ENCODE peak calls at places on chromosomes 5 and 9, in seven cellular contexts. Y, X, C, I, E, T and H are unnamed samples.

GRCh38 chr5:116135344-116135743 is 50.5 kb downstream of the COMMD10 start:
- DNase-seq in Y (no peak), X (no peak), C (no peak), I (no peak), E (no peak), T (no peak), H (no peak)

GRCh38 chr9:34782372-34782771 is 72.4 kb upstream of the CCL21 start:
- DNase-seq in Y (no peak), X (no peak), C (no peak), I (no peak), E (no peak), T (no peak), H (no peak)

GRCh38 chr5:56382896-56383295 is 149.8 kb upstream of the ANKRD55 start:
- DNase-seq in Y (no peak), X (no peak), C (no peak), I (no peak), E (no peak), T (no peak), H (no peak)

GRCh38 chr5:155897761-155898160 is 429.2 kb upstream of the SGCD start:
- DNase-seq in Y (no peak), X (no peak), C (no peak), I (no peak), E (peak; percentile 40), T (no peak), H (no peak)

GRCh38 chr5:126358525-126358924 is 64.7 kb upstream of the GRAMD2B start:
- DNase-seq in Y (no peak), X (no peak), C (no peak), I (no peak), E (peak; percentile 57), T (no peak), H (no peak)

GRCh38 chr5:69374911-69375446 is 5.4 kb downstream of the RAD17 start:
- DNase-seq in Y (no peak), X (no peak), C (no peak), I (no peak), E (no peak), T (no peak), H (no peak)

GRCh38 chr9:129773262-129774048 is 20.6 kb upstream of the PTGES start:
- DNase-seq in Y (peak; percentile 63), X (peak; percentile 83), C (no peak), I (peak; percentile 76), E (peak; percentile 12), T (no peak), H (peak; percentile 45)

GRCh38 chr5:29017501-29017900 is 1979.1 kb upstream of the CDH9 start:
- DNase-seq in Y (no peak), X (no peak), C (no peak), I (no peak), E (no peak), T (no peak), H (no peak)

GRCh38 chr9:13049223-13049622 is 230.3 kb downstream of the MPDZ start:
- DNase-seq in Y (no peak), X (no peak), C (no peak), I (no peak), E (peak; percentile 3), T (no peak), H (no peak)

GRCh38 chr5:81045389-81045807 is 85.2 kb downstream of the RASGRF2 start:
- DNase-seq in Y (no peak), X (no peak), C (no peak), I (no peak), E (peak; percentile 64), T (no peak), H (no peak)

GRCh38 chr5:76082790-76083554 is at the start of gene SV2C:
- DNase-seq in Y (peak; percentile 49), X (peak; percentile 5), C (no peak), I (no peak), E (peak; percentile 16), T (peak; percentile 52), H (no peak)

GRCh38 chr9:99753436-99753835 is 68.2 kb upstream of the NR4A3 start:
- DNase-seq in Y (no peak), X (no peak), C (no peak), I (no peak), E (peak; percentile 8), T (no peak), H (no peak)

GRCh38 chr9:135297716-135298075 is 181.9 kb upstream of the PPP1R26 start:
- DNase-seq in Y (no peak), X (no peak), C (peak; percentile 68), I (no peak), E (no peak), T (no peak), H (no peak)

GRCh38 chr5:120803282-120803681 is 339.2 kb downstream of the PRR16 start:
- DNase-seq in Y (no peak), X (peak; percentile 62), C (no peak), I (no peak), E (no peak), T (no peak), H (peak; percentile 62)

GRCh38 chr5:141869040-141869439 is 9.2 kb downstream of the PCDH1 start:
- DNase-seq in Y (no peak), X (no peak), C (no peak), I (no peak), E (no peak), T (no peak), H (no peak)

GRCh38 chr9:126516936-126517750 is 96.6 kb upstream of the LMX1B start:
- DNase-seq in Y (peak; percentile 73), X (peak; percentile 70), C (peak; percentile 92), I (peak; percentile 61), E (peak; percentile 78), T (peak; percentile 79), H (peak; percentile 91)

GRCh38 chr5:375336-375920 is 53.9 kb downstream of the AHRR start:
- DNase-seq in Y (no peak), X (no peak), C (peak; percentile 70), I (no peak), E (no peak), T (no peak), H (no peak)

GRCh38 chr9:17824191-17824926 is 245.5 kb downstream of the SH3GL2 start:
- DNase-seq in Y (no peak), X (no peak), C (no peak), I (no peak), E (peak; percentile 25), T (no peak), H (peak; percentile 63)

GRCh38 chr9:97364769-97365490 is 47.0 kb upstream of the TDRD7 start:
- DNase-seq in Y (no peak), X (no peak), C (peak; percentile 34), I (no peak), E (no peak), T (no peak), H (no peak)

GRCh38 chr9:8802242-8802641 is 1002.7 kb upstream of the DMAC1 start:
- DNase-seq in Y (no peak), X (no peak), C (no peak), I (no peak), E (no peak), T (no peak), H (no peak)

GRCh38 chr5:127536687-127537086 is 19.2 kb downstream of the PRRC1 start:
- DNase-seq in Y (no peak), X (peak; percentile 29), C (no peak), I (peak; percentile 12), E (peak; percentile 6), T (no peak), H (peak; percentile 35)

GRCh38 chr5:116661419-116661818 is 86.8 kb upstream of the SEMA6A start:
- DNase-seq in Y (no peak), X (no peak), C (no peak), I (no peak), E (no peak), T (no peak), H (no peak)

DNA sequence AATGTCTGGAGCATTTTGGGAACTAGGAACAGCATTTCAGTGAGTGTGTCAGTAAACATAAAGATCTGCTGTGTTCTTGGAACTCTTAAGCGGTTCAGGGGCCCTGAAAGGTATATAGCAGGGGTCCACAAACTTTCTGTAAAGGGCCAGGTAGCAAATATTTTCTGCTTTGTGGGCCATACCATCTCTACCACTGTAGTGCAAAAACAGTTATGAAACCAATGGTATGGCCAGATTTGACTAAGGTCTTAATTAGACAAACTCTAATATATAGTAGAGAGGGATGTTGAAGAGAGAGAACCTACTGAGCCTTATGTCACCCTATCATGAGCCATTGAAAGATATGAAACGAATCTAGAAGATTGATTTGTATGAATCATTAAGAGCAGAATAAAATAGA is 5.3 kb downstream of the TNPO1 start:
- DNase-seq in Y (no peak), X (no peak), C (no peak), I (no peak), E (no peak), T (no peak), H (no peak)
- H3K4me3 ChIP-seq in Y (no peak overlapping the region), X (no peak overlapping the region), C (no peak overlapping the region), I (no peak overlapping the region), E (no peak overlapping the region), T (no peak overlapping the region), H (no peak overlapping the region)

GRCh38 chr9:4339357-4339756 is 39.5 kb upstream of the GLIS3 start:
- DNase-seq in Y (peak; percentile 82), X (peak; percentile 92), C (peak; percentile 96), I (peak; percentile 84), E (peak; percentile 66), T (peak; percentile 86), H (peak; percentile 91)
- TF ChIP-seq CTCF in Y (peak; percentile 85), X (peak; percentile 98), C (peak; percentile 18), I (peak; percentile 97), E (peak; percentile 99), T (peak; percentile 98), H (peak; percentile 96)

DNA sequence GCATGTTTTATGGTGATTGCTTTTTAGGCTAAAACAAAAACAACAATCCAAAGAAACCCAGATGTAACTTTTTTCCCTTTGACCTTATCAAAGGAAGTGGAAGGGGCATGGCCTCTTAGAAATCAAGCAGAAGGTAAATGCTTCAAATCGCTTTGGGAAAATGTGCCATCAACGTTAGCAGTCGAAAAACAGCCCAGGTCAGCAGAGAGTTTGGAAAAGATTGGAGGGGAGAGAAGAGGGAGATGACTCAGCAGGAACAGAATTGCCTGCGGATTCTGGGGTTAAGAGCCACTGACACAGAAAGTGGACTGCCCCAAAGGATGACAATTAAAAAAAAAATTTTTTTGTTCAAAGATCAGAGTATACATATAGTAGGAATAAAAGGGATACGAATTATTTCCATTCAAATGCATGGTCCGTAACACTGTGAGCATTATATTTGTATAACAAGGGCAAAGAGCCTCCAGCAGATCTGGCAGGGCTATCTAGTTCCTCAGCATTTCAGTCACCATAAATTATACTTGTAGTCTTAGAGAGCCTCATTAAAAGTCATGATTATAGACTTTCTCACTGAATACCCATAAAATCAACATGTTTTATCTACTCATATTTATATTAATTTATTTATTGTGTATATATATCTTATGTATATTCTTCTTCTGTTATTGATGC is 253.6 kb upstream of the HAPLN1 start:
- DNase-seq in Y (no peak), X (no peak), C (no peak), I (no peak), E (peak; percentile 54), T (no peak), H (no peak)
- H3K4me3 ChIP-seq in Y (no peak overlapping the region), X (no peak overlapping the region), C (no peak overlapping the region), I (no peak overlapping the region), E (no peak overlapping the region), T (no peak overlapping the region), H (no peak overlapping the region)

DNA sequence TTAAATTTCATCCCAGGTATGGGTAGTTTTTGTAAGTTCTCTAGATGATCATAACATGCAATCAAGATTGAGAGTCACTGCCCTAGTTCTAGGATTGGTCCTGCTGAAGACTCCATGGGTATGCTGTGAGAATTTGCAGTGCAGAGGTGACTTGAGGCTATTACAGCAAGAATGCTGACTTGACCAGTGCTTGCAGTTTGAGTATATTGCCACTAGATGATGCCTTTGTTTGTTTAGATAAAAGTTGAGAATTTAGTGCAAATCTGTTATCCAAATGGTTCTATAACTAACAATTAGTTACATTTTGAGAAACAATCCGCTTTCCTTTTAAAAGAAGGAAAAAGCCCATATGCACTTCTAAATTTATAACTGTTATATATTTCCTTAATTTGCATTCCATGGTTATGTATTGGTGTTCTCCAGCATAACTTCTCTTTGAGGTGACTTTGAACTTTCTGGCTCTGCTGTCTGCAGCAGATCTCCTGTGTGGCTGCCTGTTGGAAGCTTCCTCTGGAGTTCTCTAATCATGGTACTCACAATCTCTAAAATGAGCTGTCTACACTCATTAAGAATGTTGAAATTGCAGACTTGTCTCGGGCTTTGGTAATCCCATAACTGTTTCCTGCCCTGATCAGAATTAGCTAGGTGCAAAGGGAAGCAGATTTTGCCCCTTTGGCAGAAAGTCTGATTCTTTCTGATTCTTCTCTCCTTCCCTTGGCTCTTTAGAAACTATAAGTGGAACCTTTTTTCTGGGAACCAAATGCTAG is 24.9 kb downstream of the MELK start:
- DNase-seq in Y (no peak), X (peak; percentile 73), C (no peak), I (peak; percentile 78), E (peak; percentile 52), T (peak; percentile 43), H (peak; percentile 80)
- TF ChIP-seq CTCF in Y (peak; percentile 17), X (peak; percentile 89), C (no peak), I (peak; percentile 57), E (peak; percentile 90), T (peak; percentile 35), H (peak; percentile 92)